ENCODE peak calls at places on chromosome 17, in four cellular contexts. L is activated CD4-positive, alpha-beta memory T cell treated with anti-CD3 and anti-CD28 coated beads, Interleukin-2, amount 10 ng/mL, durations not matched to agents 7 days and 5 days; Q is fibroblast of mammary gland; H is T-helper 9 cell. V is an unnamed sample.

GRCh38 chr17:3732171-3732570 is 8.5 kb downstream of the HASPIN start:
- DNase-seq in Q (peak), L (no peak), H (no peak), V (no peak)

GRCh38 chr17:57090560-57091185 is 5.6 kb downstream of the AKAP1 start:
- DNase-seq in L (no peak), Q (peak), H (no peak), V (peak)

GRCh38 chr17:66677201-66677981 is 157.5 kb upstream of the CACNG5 start:
- DNase-seq in Q (peak), H (no peak), L (no peak), V (peak)

GRCh38 chr17:65174974-65175373 is 37.8 kb downstream of the RGS9 start:
- DNase-seq in L (no peak), H (no peak), Q (no peak), V (no peak)

GRCh38 chr17:16932156-16932555 is 39.8 kb downstream of the TNFRSF13B start:
- DNase-seq in L (no peak), Q (no peak), H (no peak), V (no peak)

GRCh38 chr17:35807371-35808144 is 1.7 kb upstream of the TAF15 start:
- DNase-seq in Q (peak), L (no peak), H (no peak), V (no peak)

GRCh38 chr17:57619061-57619937 is 125.8 kb downstream of the CCDC182 start:
- DNase-seq in L (no peak), Q (peak), H (no peak), V (no peak)

GRCh38 chr17:40307691-40308289 is 1.2 kb upstream of the RARA start:
- DNase-seq in Q (no peak), L (no peak), H (no peak), V (no peak)